ENCODE peak calls at places on chromosomes 6 and 20, in four cellular contexts. L is HepG2, W is K562, U is GM12878. X is an unnamed sample. For H3K4me1, the result is how much of the 10 kb centered on the place peaks cover.

GRCh38 chr20:21613512-21613911 is 92.0 kb upstream of the PAX1 start:
- DNase-seq in U (no peak), W (no peak), L (peak), X (no peak)

GRCh38 chr6:3202999-3203696 is 24.3 kb downstream of the TUBB2B start:
- DNase-seq in W (peak), U (no peak), L (no peak), X (no peak)

GRCh38 chr6:50939931-50940330 is 121.3 kb downstream of the TFAP2B start:
- DNase-seq in U (no peak), W (no peak), L (no peak), X (no peak)

GRCh38 chr6:43770417-43771209 is 602 bp downstream of the VEGFA start:
- DNase-seq in U (no peak), W (peak), L (peak), X (peak)

GRCh38 chr6:7914991-7915789 is 4.6 kb upstream of the TXNDC5 start:
- DNase-seq in U (no peak), W (no peak), L (no peak), X (no peak)

GRCh38 chr6:129599467-129599866 is 110.5 kb downstream of the ARHGAP18 start:
- DNase-seq in W (no peak), U (no peak), L (no peak), X (peak)

GRCh38 chr6:97021194-97021593 is 96.7 kb downstream of the KLHL32 start:
- DNase-seq in U (no peak), L (no peak), W (no peak), X (no peak)

GRCh38 chr6:84410377-84410776 is 182.9 kb upstream of the CEP162 start:
- DNase-seq in U (no peak), W (no peak), L (no peak), X (no peak)

GRCh38 chr6:7119272-7119801 is 11.6 kb downstream of the RREB1 start:
- DNase-seq in U (no peak), L (no peak), W (peak), X (no peak)

GRCh38 chr6:161557333-161558107 is 283.7 kb upstream of the AGPAT4 start:
- DNase-seq in W (peak), U (no peak), L (no peak), X (peak)

GRCh38 chr20:20780127-20780822 is 67.8 kb upstream of the RALGAPA2 start:
- DNase-seq in U (peak), L (peak), W (no peak), X (peak)

GRCh38 chr6:7726416-7727149 is 684 bp downstream of the BMP6 start:
- DNase-seq in U (no peak), L (no peak), W (no peak), X (peak)

GRCh38 chr6:43972915-43973304 is 154.3 kb downstream of the MRPL14 start:
- DNase-seq in W (no peak), L (no peak), U (no peak), X (no peak)

GRCh38 chr6:166156942-166157341 is 10.7 kb downstream of the TBXT start:
- DNase-seq in U (no peak), L (peak), W (no peak), X (peak)

GRCh38 chr6:44229376-44230033 is 6.1 kb downstream of the SLC29A1 start:
- DNase-seq in L (no peak), W (no peak), U (no peak), X (no peak)

GRCh38 chr6:1600764-1601615 is 8.7 kb upstream of the FOXC1 start:
- DNase-seq in W (no peak), L (peak), U (no peak), X (no peak)

GRCh38 chr6:103404799-103405198 is 1454.9 kb downstream of the HACE1 start:
- DNase-seq in U (no peak), W (no peak), L (no peak), X (peak)

GRCh38 chr20:44908987-44909871 is 631 bp upstream of the PABPC1L start:
- DNase-seq in W (no peak), U (no peak), L (no peak), X (no peak)

GRCh38 chr6:134626131-134626530 is 308.2 kb upstream of the SGK1 start:
- DNase-seq in W (no peak), L (no peak), U (no peak), X (no peak)

GRCh38 chr20:54688476-54688875 is 213.1 kb downstream of the DOK5 start:
- DNase-seq in L (no peak), U (no peak), W (no peak), X (no peak)

GRCh38 chr20:53872081-53872541 is 198.3 kb downstream of the BCAS1 start:
- DNase-seq in L (no peak), W (no peak), U (no peak), X (no peak)

GRCh38 chr6:100664274-100665040 is 199.7 kb upstream of the SIM1 start:
- DNase-seq in W (peak), U (no peak), L (no peak), X (peak)

GRCh38 chr6:158002951-158003853 is 21.5 kb downstream of the SYNJ2 start:
- DNase-seq in W (peak), U (no peak), L (no peak), X (no peak)

GRCh38 chr6:37819802-37820712 is 530 bp downstream of the ZFAND3 start:
- DNase-seq in W (peak), L (peak), U (peak), X (peak)

GRCh38 chr6:4870821-4871494 is 94.8 kb downstream of the CDYL start:
- DNase-seq in W (no peak), L (no peak), U (no peak), X (no peak)

GRCh38 chr6:152308306-152308705 is 328.9 kb downstream of the SYNE1 start:
- DNase-seq in L (no peak), U (no peak), W (no peak), X (peak)

GRCh38 chr6:156718647-156719394 is 58.4 kb upstream of the ARID1B start:
- DNase-seq in L (peak), U (no peak), W (peak), X (peak)

GRCh38 chr6:26159417-26160273 is 72.4 kb downstream of the HFE start:
- DNase-seq in U (peak), L (no peak), W (peak), X (peak)

GRCh38 chr20:46139908-46140482 is 21.9 kb downstream of the CD40 start:
- DNase-seq in U (no peak), W (no peak), L (no peak), X (peak)

GRCh38 chr6:107629545-107630147 is 139.7 kb downstream of the SOBP start:
- DNase-seq in U (no peak), W (no peak), L (no peak), X (no peak)

GRCh38 chr6:158591134-158591809 is 31.4 kb downstream of the TMEM181 start:
- DNase-seq in U (no peak), L (no peak), W (no peak), X (no peak)

GRCh38 chr6:394641-395289 is 3.2 kb downstream of the IRF4 start:
- DNase-seq in L (no peak), W (no peak), U (no peak), X (no peak)

GRCh38 chr6:393391-394221 is 2.1 kb downstream of the IRF4 start:
- DNase-seq in U (no peak), W (no peak), L (no peak), X (peak)

GRCh38 chr6:390914-391558 is 516 bp upstream of the IRF4 start:
- DNase-seq in W (no peak), U (no peak), L (no peak), X (peak)

GRCh38 chr6:391559-392440 is at the start of gene IRF4:
- DNase-seq in W (no peak), U (no peak), L (no peak), X (peak)

GRCh38 chr6:392441-393390 is 1.2 kb downstream of the IRF4 start:
- DNase-seq in U (no peak), W (no peak), L (no peak), X (peak)
- TF ChIP-seq EZH2 in U (no peak), W (no peak), L (no peak), X (peak)

GRCh38 chr6:167699141-167700036 is 127.3 kb upstream of the AFDN start:
- DNase-seq in U (peak), W (no peak), L (no peak), X (no peak)
- TF ChIP-seq JUNB in U (no peak), W (no peak), L (no peak), X (no peak)

GRCh38 chr6:15843764-15844163 is 180.9 kb upstream of the DTNBP1 start:
- DNase-seq in L (no peak), W (no peak), U (no peak), X (no peak)

GRCh38 chr6:15839969-15840541 is 177.2 kb upstream of the DTNBP1 start:
- DNase-seq in U (no peak), L (no peak), W (no peak), X (no peak)

GRCh38 chr6:15843226-15843625 is 180.4 kb upstream of the DTNBP1 start:
- DNase-seq in W (no peak), L (no peak), U (no peak), X (no peak)

GRCh38 chr6:15842718-15843117 is 179.9 kb upstream of the DTNBP1 start:
- DNase-seq in W (no peak), L (no peak), U (no peak), X (no peak)

DNA sequence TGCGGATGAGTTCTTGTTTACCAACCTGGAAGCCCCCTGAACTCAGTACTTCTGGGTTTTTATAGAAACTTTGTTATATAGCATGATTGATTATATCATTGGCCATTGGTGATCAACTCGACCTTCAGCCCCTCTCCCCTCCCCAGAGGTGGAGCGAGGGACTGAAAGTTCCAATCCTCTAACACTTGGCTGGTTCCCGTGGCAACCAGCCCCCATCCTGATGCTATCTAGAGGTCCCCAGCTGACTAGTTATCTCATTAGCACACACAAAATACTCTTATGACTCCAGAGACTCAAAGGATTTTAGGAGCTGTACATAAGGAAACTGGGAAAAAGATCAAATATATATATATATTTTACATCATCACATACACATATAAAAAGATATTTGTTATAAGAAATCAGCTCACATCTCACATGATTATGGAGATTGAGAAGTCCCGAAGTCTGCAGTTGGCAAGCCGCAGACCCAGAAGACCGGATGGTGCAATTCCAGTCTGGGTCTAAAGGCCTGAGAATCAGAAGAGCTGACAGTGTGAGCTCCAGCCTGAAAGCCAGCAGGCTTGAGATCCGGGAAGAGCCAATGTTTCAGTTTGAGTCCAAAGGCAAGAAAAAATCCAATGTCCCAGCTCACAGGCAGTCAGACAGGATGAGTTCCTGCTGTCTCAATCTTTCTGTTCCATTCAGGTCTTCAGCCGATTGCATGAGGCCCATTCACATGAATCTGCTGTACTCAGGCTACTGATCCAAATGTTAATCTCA is 179.3 kb upstream of the DTNBP1 start:
- DNase-seq in L (no peak), W (no peak), U (no peak), X (no peak)
- H3K4me1 ChIP-seq in L (under half), W (under half), U (under half), X (under half)

GRCh38 chr6:54846243-54846856 is at the start of gene FAM83B:
- DNase-seq in W (no peak), U (no peak), L (no peak), X (peak)
- TF ChIP-seq EZH2 in W (no peak), U (no peak), L (no peak), X (peak)

GRCh38 chr20:24382330-24382729 is 87.1 kb upstream of the SYNDIG1 start:
- DNase-seq in L (no peak), W (no peak), U (no peak), X (no peak)
- TF ChIP-seq JUNB in L (no peak), W (no peak), U (no peak), X (no peak)

DNA sequence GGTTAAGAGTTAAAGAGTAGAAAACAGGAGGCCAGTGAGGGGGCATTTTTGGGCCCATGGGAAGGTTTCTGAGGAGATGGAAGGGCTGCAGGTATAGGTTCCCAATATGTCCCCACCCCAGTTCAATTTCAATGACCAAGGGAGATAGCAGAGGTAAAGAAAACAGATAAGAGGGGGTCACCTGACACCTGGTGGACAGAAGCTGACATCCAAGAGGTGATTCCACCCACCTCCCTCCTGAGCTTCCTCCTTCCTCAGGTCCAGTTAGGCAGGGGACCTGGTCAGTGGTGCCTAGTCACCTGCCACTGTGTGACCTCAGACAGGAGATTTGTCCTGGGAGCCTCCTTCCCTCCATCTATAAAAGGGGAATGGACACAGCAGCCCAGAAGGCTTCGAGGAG is 29.5 kb upstream of the MAS1L start:
- DNase-seq in U (no peak), L (no peak), W (no peak), X (peak)
- H3K4me1 ChIP-seq in U (under half), L (under half), W (under half), X (under half)

DNA sequence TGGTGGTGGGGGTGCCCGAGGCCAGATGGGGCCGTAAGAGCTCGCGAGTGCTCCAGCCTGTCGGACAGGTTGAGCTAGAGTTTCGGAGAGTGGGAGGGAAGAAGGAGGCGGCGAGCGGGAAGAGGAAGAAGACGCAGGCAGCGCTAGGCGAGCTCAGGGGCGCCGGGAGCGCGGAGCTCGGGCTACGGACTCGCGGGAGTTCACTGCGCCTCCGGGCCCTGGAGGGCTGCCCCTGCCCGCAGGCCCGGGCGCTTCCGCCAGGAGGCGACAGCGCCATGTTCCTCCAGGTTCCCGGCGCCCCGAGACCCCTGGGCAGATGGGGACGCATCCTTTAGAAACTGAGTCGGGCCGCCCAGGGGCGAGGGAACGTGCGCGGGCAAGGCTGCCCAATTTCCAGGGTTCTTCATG is 984 bp downstream of the TFAP2C start:
- DNase-seq in U (no peak), W (peak), L (no peak), X (peak)
- TF ChIP-seq EZH2 in U (no peak), W (no peak), L (no peak), X (no peak)

X was measured in GM23338.